ENCODE peak calls at places on chromosome 4, in nine cellular contexts. T is tibial nerve; X is pancreas; W is heart left ventricle; A is CD8-positive, alpha-beta memory T cell; G is astrocyte; Z is psoas muscle; P is Peyer's patch; L is K562. B is an unnamed sample. For H3K4me1, the result is how much of the 10 kb centered on the place peaks cover.

GRCh38 chr4:121484633-121485032 is 103.8 kb upstream of the QRFPR start:
- DNase-seq in L (peak), T (no peak), W (peak), Z (no peak), G (peak), X (no peak), A (no peak), P (no peak), B (peak)

GRCh38 chr4:15779336-15779735 is 1.2 kb downstream of the CD38 start:
- DNase-seq in T (no peak), Z (peak), W (peak), P (no peak), X (no peak), A (no peak), G (peak), L (no peak), B (peak)

GRCh38 chr4:7431696-7432530 is 2.8 kb downstream of the PSAPL1 start:
- DNase-seq in T (no peak), A (peak), X (peak), Z (peak), L (no peak), W (no peak), G (no peak), P (peak), B (peak)

GRCh38 chr4:139763668-139764067 is 98.0 kb downstream of the MGST2 start:
- DNase-seq in A (no peak), T (no peak), X (no peak), W (no peak), G (no peak), Z (no peak), P (no peak), L (no peak), B (no peak)

GRCh38 chr4:173532725-173533511 is 2.9 kb upstream of the HAND2 start:
- DNase-seq in G (no peak), L (no peak), T (no peak), Z (no peak), X (no peak), A (no peak), P (no peak), W (no peak), B (no peak)

GRCh38 chr4:6546681-6547447 is 28.1 kb upstream of the MAN2B2 start:
- DNase-seq in Z (no peak), T (no peak), L (peak), G (peak), A (peak), P (no peak), W (peak), X (no peak), B (peak)

GRCh38 chr4:10584042-10584441 is 100.5 kb downstream of the CLNK start:
- DNase-seq in Z (no peak), P (no peak), G (peak), L (no peak), A (no peak), X (no peak), T (no peak), W (peak), B (peak)

GRCh38 chr4:32161382-32161781 is 1441.2 kb downstream of the PCDH7 start:
- DNase-seq in P (no peak), W (no peak), T (no peak), G (peak), A (no peak), L (no peak), X (no peak), Z (no peak), B (no peak)

GRCh38 chr4:88597970-88598369 is 5.7 kb downstream of the HERC3 start:
- DNase-seq in W (no peak), Z (no peak), T (no peak), L (no peak), P (no peak), X (no peak), G (no peak), A (no peak), B (no peak)

DNA sequence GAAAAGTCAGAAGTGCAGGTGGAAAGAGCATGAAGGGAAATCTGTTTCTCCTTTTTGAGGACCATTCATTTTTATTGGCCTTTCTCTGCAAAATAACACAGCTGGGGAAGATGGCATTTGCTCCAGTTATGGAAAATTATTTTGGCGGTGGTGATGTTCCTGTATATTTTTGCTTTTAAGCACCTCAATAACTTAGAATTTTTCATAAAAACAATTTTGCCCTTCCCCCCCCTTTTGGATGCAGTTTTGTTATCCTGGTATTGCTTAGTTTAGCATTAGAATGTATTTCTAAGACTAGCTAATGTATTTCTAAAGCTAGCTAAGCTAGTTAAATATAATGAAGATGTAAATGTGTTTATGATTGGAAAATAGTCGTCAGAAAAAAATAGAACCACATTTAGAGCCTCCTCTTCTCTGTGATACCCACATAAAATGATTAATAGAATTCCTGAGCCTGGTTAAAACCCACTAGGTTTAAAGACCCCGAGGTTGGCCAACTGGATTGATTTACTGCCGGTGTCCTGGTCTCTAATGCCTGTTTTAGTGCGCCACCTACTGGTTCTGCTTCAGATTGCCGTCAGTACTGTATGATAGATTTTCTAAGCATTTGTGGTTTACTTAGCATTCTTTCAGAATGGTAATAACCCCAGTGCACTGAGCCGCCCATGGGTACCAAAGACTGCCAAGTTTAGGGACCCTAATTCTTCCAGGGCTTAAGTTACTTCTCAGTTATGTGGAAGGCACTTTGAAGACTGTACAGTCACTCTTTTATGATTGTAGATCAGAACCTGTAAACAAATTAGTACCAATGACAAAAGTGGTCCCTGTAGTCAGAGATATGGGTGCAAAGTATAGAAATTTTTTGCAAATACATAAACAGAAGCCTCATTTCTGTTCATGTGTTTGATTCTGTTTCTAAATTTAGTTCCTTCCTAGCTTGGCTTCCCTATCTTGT is 11.4 kb downstream of the KLF3 start:
- DNase-seq in X (peak), A (peak), P (no peak), L (peak), G (peak), W (peak), Z (peak), T (peak), B (peak)
- H3K4me1 ChIP-seq in X (under half), A (half or more), P (under half), L (under half), G (half or more), W (half or more), Z (half or more), T (half or more), B (under half)

GRCh38 chr4:184648220-184649025 is 824 bp downstream of the CASP3 start:
- DNase-seq in P (peak), L (no peak), Z (peak), X (peak), G (peak), A (peak), W (peak), T (peak), B (no peak)
- H3K4me1 ChIP-seq in P (under half), L (under half), Z (half or more), X (under half), G (under half), A (under half), W (half or more), T (under half), B (under half)

DNA sequence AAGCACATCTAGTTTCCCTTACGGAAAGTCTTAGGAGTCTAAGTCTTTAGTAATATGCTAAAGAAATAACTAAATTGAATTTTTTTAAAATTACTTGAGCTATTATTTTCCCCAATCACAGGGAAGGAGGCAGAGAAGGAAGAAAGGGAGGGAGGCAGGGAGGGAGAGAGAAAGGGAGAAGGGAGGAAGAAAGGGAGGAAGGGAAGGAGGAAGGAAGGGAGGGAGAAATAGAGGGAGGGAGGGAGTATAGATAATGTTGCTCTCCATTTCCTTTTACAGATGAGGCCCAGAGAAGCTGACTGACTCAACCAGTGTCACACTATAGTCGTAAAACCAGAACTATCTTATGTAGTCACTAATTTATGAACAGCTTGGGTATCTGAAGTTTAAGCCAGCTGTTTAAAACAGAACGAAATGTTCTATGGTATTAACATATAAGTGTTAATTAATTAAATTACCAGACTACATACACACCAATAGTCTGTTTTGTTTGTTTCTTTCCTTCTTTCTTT is 14.6 kb downstream of the SH3RF1 start:
- DNase-seq in A (no peak), L (no peak), Z (no peak), G (no peak), P (no peak), T (no peak), W (no peak), X (no peak), B (no peak)
- H3K4me1 ChIP-seq in A (under half), L (under half), Z (half or more), G (half or more), P (under half), T (under half), W (half or more), X (under half), B (half or more)

GRCh38 chr4:109981936-109982335 is 69.3 kb downstream of the EGF start:
- DNase-seq in A (no peak), P (no peak), W (no peak), X (no peak), G (no peak), Z (no peak), T (no peak), L (no peak), B (no peak)

GRCh38 chr4:109989618-109990017 is 76.9 kb downstream of the EGF start:
- DNase-seq in W (no peak), P (no peak), T (no peak), G (no peak), A (no peak), X (no peak), Z (no peak), L (no peak), B (peak)

GRCh38 chr4:109989044-109989443 is 76.4 kb downstream of the EGF start:
- DNase-seq in Z (no peak), X (no peak), G (no peak), A (no peak), L (no peak), T (no peak), P (no peak), W (no peak), B (no peak)

GRCh38 chr4:109982521-109982920 is 69.8 kb downstream of the EGF start:
- DNase-seq in G (no peak), A (no peak), X (no peak), T (no peak), L (no peak), Z (no peak), P (no peak), W (no peak), B (no peak)

DNA sequence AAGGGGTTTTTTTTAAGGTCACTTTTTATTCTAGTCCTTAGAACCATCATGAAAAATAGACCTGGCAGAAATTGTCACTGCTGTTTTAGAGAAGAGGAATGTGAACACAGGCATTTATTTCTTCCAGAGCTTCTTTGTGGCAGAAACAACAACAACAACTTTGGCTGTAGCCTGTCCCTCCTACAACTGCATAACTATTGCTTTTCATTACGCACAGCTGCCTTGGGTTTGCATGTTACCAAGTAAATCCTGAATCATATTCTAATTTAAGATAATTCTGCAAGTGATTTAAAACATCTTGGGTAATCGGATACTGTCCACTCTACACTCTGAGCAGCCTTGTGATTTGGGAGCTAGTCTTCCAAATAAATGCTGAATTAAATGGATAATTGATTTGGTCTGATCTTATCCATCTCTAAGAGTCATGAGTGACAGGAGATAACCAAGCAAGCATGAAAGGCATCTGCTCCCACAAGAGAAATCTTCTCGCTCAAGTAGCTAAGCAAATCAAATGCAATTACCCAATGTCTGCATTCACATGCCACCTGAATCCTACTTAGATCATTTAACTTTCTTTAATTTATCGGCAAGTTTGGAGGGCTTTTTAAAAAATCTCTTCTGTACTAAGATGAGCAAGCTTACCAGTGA is 73.4 kb downstream of the EGF start:
- DNase-seq in L (no peak), Z (no peak), P (no peak), A (no peak), W (no peak), T (no peak), G (peak), X (no peak), B (no peak)
- H3K4me1 ChIP-seq in L (under half), Z (under half), P (under half), A (under half), W (under half), T (under half), G (under half), X (under half), B (under half)